ENCODE peak calls at places on chromosomes 5 and 9, in seven cellular contexts. One of them, this sample, is unnamed.

GRCh38 chr5:96254980-96255681 is 177.9 kb downstream of the PCSK1 start:
- DNase-seq in spleen: no peak
- DNase-seq in cardiac muscle cell: peak; percentile 95
- DNase-seq in H9: no peak
- DNase-seq in ovary: no peak
- DNase-seq in kidney: no peak
- DNase-seq in endodermal cell: no peak
- DNase-seq in this sample: no peak

GRCh38 chr5:138065102-138065501 is 18.7 kb upstream of the WNT8A start:
- DNase-seq in spleen: no peak
- DNase-seq in kidney: no peak
- DNase-seq in endodermal cell: peak; percentile 84
- DNase-seq in H9: peak; percentile 67
- DNase-seq in ovary: no peak
- DNase-seq in cardiac muscle cell: peak; percentile 31
- DNase-seq in this sample: no peak

GRCh38 chr5:109740329-109740728 is 50.6 kb downstream of the MAN2A1 start:
- DNase-seq in H9: peak; percentile 45
- DNase-seq in spleen: no peak
- DNase-seq in ovary: no peak
- DNase-seq in cardiac muscle cell: peak; percentile 11
- DNase-seq in kidney: peak; percentile 78
- DNase-seq in endodermal cell: peak; percentile 80
- DNase-seq in this sample: no peak

GRCh38 chr5:83927140-83927733 is 206.6 kb upstream of the HAPLN1 start:
- DNase-seq in ovary: no peak
- DNase-seq in H9: peak; percentile 84
- DNase-seq in spleen: no peak
- DNase-seq in kidney: peak; percentile 37
- DNase-seq in cardiac muscle cell: peak; percentile 86
- DNase-seq in endodermal cell: peak; percentile 97
- DNase-seq in this sample: peak; percentile 2

GRCh38 chr5:131536211-131536826 is 98.7 kb downstream of the RAPGEF6 start:
- DNase-seq in kidney: no peak
- DNase-seq in cardiac muscle cell: peak; percentile 38
- DNase-seq in H9: no peak
- DNase-seq in spleen: no peak
- DNase-seq in endodermal cell: no peak
- DNase-seq in ovary: no peak
- DNase-seq in this sample: no peak

GRCh38 chr9:6354072-6354686 is 26.0 kb downstream of the TPD52L3 start:
- DNase-seq in H9: peak; percentile 33
- DNase-seq in ovary: no peak
- DNase-seq in endodermal cell: peak; percentile 63
- DNase-seq in kidney: no peak
- DNase-seq in cardiac muscle cell: peak; percentile 85
- DNase-seq in spleen: no peak
- DNase-seq in this sample: peak; percentile 3

GRCh38 chr5:57232293-57233033 is 58.6 kb downstream of the GPBP1 start:
- DNase-seq in spleen: no peak
- DNase-seq in kidney: no peak
- DNase-seq in H9: no peak
- DNase-seq in cardiac muscle cell: no peak
- DNase-seq in endodermal cell: no peak
- DNase-seq in ovary: no peak
- DNase-seq in this sample: no peak

GRCh38 chr9:16221822-16222547 is 648.5 kb downstream of the BNC2 start:
- DNase-seq in spleen: no peak
- DNase-seq in ovary: no peak
- DNase-seq in kidney: no peak
- DNase-seq in endodermal cell: no peak
- DNase-seq in H9: no peak
- DNase-seq in cardiac muscle cell: peak; percentile 56
- DNase-seq in this sample: no peak

GRCh38 chr5:135810188-135810943 is 24.1 kb upstream of the SLC25A48 start:
- DNase-seq in endodermal cell: peak; percentile 23
- DNase-seq in kidney: no peak
- DNase-seq in cardiac muscle cell: peak; percentile 38
- DNase-seq in H9: no peak
- DNase-seq in spleen: no peak
- DNase-seq in ovary: no peak
- DNase-seq in this sample: no peak

GRCh38 chr5:168916266-168916665 is 337.1 kb upstream of the PANK3 start:
- DNase-seq in spleen: peak; percentile 83
- DNase-seq in endodermal cell: peak; percentile 83
- DNase-seq in kidney: peak; percentile 94
- DNase-seq in cardiac muscle cell: peak; percentile 17
- DNase-seq in ovary: peak; percentile 81
- DNase-seq in H9: peak; percentile 76
- DNase-seq in this sample: no peak

GRCh38 chr5:118199801-118200200 is 788.5 kb downstream of the DTWD2 start:
- DNase-seq in kidney: no peak
- DNase-seq in ovary: no peak
- DNase-seq in cardiac muscle cell: no peak
- DNase-seq in H9: no peak
- DNase-seq in endodermal cell: no peak
- DNase-seq in spleen: no peak
- DNase-seq in this sample: no peak

GRCh38 chr9:137880160-137880975 is 2.8 kb downstream of the CACNA1B start:
- DNase-seq in endodermal cell: no peak
- DNase-seq in spleen: no peak
- DNase-seq in H9: no peak
- DNase-seq in cardiac muscle cell: no peak
- DNase-seq in kidney: no peak
- DNase-seq in ovary: no peak
- DNase-seq in this sample: no peak

GRCh38 chr5:55226934-55227737 is at the start of gene MCIDAS:
- DNase-seq in ovary: peak; percentile 57
- DNase-seq in endodermal cell: peak; percentile 91
- DNase-seq in H9: peak; percentile 81
- DNase-seq in cardiac muscle cell: peak; percentile 30
- DNase-seq in spleen: peak; percentile 80
- DNase-seq in kidney: peak; percentile 83
- DNase-seq in this sample: peak; percentile 35

GRCh38 chr9:91162311-91162710 is 199.4 kb downstream of the AUH start:
- DNase-seq in endodermal cell: peak; percentile 35
- DNase-seq in cardiac muscle cell: no peak
- DNase-seq in H9: no peak
- DNase-seq in ovary: no peak
- DNase-seq in kidney: no peak
- DNase-seq in spleen: no peak
- DNase-seq in this sample: no peak

GRCh38 chr9:2837915-2838314 is 6.0 kb downstream of the PUM3 start:
- DNase-seq in kidney: no peak
- DNase-seq in ovary: no peak
- DNase-seq in spleen: no peak
- DNase-seq in endodermal cell: no peak
- DNase-seq in cardiac muscle cell: peak; percentile 59
- DNase-seq in H9: no peak
- DNase-seq in this sample: no peak

GRCh38 chr9:131112374-131113159 is 12.8 kb upstream of the NUP214 start:
- DNase-seq in cardiac muscle cell: no peak
- DNase-seq in H9: no peak
- DNase-seq in kidney: peak; percentile 84
- DNase-seq in endodermal cell: no peak
- DNase-seq in ovary: no peak
- DNase-seq in spleen: peak; percentile 48
- DNase-seq in this sample: no peak

GRCh38 chr9:89739531-89740315 is 134.9 kb downstream of the GADD45G start:
- DNase-seq in kidney: peak; percentile 54
- DNase-seq in endodermal cell: no peak
- DNase-seq in cardiac muscle cell: no peak
- DNase-seq in ovary: no peak
- DNase-seq in H9: no peak
- DNase-seq in spleen: no peak
- DNase-seq in this sample: no peak

GRCh38 chr5:180786398-180787005 is 16.1 kb downstream of the MGAT1 start:
- DNase-seq in spleen: peak; percentile 73
- DNase-seq in endodermal cell: peak; percentile 60
- DNase-seq in kidney: no peak
- DNase-seq in cardiac muscle cell: no peak
- DNase-seq in H9: no peak
- DNase-seq in ovary: no peak
- DNase-seq in this sample: no peak

GRCh38 chr5:180784497-180785097 is 18.0 kb downstream of the MGAT1 start:
- DNase-seq in endodermal cell: peak; percentile 89
- DNase-seq in ovary: peak; percentile 89
- DNase-seq in spleen: peak; percentile 91
- DNase-seq in kidney: peak; percentile 92
- DNase-seq in H9: peak; percentile 80
- DNase-seq in cardiac muscle cell: peak; percentile 88
- DNase-seq in this sample: peak; percentile 72

GRCh38 chr5:180785794-180786221 is 16.8 kb downstream of the MGAT1 start:
- DNase-seq in endodermal cell: peak; percentile 93
- DNase-seq in kidney: peak; percentile 66
- DNase-seq in spleen: peak; percentile 58
- DNase-seq in ovary: peak; percentile 72
- DNase-seq in H9: peak; percentile 88
- DNase-seq in cardiac muscle cell: peak; percentile 93
- DNase-seq in this sample: no peak

GRCh38 chr5:180787025-180787424 is 15.6 kb downstream of the MGAT1 start:
- DNase-seq in cardiac muscle cell: no peak
- DNase-seq in spleen: peak; percentile 72
- DNase-seq in endodermal cell: peak; percentile 61
- DNase-seq in kidney: no peak
- DNase-seq in H9: no peak
- DNase-seq in ovary: peak; percentile 56
- DNase-seq in this sample: no peak

DNA sequence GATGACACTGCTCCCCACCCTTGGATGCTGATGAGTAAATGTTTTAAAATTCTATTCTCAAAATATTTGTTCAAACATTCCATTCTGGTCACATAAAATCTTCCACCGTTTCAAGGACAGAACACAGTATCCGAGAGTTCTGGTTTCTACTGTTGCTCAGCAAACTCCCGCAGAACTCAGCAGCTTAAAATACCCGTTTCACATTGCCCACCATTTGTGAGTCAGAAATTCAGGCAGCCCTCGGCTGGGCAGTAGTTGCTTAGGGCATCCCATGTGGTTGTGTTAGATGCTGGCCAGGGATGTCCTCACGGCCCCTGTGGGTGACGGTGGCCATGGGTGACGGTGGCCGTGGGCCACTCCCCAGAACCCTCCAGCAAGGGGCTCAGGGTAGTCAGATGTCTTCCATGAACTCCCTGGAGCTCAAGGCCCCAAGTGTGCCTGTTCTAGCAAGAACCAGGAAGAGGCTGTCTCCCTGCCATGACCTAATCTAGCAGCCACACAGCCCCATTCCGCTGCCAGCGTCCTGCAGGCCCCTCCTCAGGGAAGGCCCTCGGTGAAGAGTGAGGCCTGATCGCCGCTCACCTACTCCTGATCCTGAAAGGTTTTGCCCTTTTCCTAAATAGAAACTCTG is 17.3 kb downstream of the MGAT1 start:
- DNase-seq in spleen: peak; percentile 75
- DNase-seq in H9: no peak
- DNase-seq in cardiac muscle cell: no peak
- DNase-seq in ovary: peak; percentile 66
- DNase-seq in kidney: peak; percentile 70
- DNase-seq in endodermal cell: no peak
- DNase-seq in this sample: no peak
- H3K27ac ChIP-seq in spleen: peak overlapping the region; percentile 77
- H3K27ac ChIP-seq in H9: no peak overlapping the region
- H3K27ac ChIP-seq in cardiac muscle cell: peak overlapping the region; percentile 68
- H3K27ac ChIP-seq in ovary: peak overlapping the region; percentile 73
- H3K27ac ChIP-seq in kidney: no peak overlapping the region
- H3K27ac ChIP-seq in endodermal cell: peak overlapping the region; percentile 97
- H3K27ac ChIP-seq in this sample: no peak overlapping the region

DNA sequence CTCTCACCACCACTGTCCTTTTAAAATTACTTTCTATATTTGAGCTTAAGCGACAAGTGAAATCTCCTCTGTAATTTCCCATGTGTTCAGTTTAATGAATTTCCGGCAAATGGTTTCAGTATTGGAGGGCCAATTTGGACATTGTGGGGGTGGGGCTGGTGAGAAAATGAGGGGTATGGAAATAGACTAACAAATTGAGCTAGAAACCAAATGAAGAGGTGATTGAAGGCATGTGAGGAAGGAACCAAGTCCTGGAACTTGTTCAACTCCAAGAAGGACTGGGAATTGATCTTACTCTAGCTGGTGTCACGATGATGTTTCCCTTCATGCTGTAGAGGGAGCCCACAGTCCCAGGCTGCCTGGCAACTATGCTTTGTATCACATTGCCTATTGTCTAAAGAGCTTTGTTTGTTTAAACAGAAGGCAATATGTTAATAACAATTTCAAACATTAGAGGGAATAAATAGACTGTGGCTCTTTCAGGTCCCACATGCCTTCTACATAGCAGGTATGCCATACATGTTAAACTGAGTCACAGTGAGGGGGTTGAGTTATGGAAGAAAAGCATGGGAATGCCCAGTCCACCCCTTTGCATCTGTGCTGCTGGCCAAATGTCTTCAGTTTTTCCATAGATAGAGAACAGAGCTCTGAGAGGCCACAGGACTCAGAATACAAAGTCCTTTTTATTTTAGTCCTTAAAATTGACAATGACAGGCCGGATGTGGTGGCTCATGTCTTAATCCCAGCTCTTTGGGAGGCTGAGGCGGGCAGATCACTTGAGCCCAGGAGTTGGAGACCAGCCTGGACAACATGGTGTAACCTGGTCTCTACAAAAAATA is 25.0 kb upstream of the MATR3 start:
- DNase-seq in cardiac muscle cell: no peak
- DNase-seq in endodermal cell: no peak
- DNase-seq in H9: no peak
- DNase-seq in spleen: no peak
- DNase-seq in ovary: no peak
- DNase-seq in kidney: no peak
- DNase-seq in this sample: no peak
- TF ChIP-seq CTCF in cardiac muscle cell: no peak
- TF ChIP-seq CTCF in endodermal cell: peak; percentile 56
- TF ChIP-seq CTCF in H9: peak; percentile 33
- TF ChIP-seq CTCF in spleen: no peak
- TF ChIP-seq CTCF in ovary: no peak
- TF ChIP-seq CTCF in kidney: no peak
- TF ChIP-seq CTCF in this sample: no peak

GRCh38 chr5:72308853-72309191 is 11.2 kb downstream of the MRPS27 start:
- DNase-seq in ovary: no peak
- DNase-seq in spleen: no peak
- DNase-seq in H9: no peak
- DNase-seq in endodermal cell: peak; percentile 48
- DNase-seq in cardiac muscle cell: no peak
- DNase-seq in kidney: no peak
- DNase-seq in this sample: no peak
- H3K27ac ChIP-seq in ovary: no peak overlapping the region
- H3K27ac ChIP-seq in spleen: peak overlapping the region; percentile 95
- H3K27ac ChIP-seq in H9: peak overlapping the region; percentile 22
- H3K27ac ChIP-seq in endodermal cell: peak overlapping the region; percentile 36
- H3K27ac ChIP-seq in cardiac muscle cell: peak overlapping the region; percentile 56
- H3K27ac ChIP-seq in kidney: no peak overlapping the region
- H3K27ac ChIP-seq in this sample: no peak overlapping the region

DNA sequence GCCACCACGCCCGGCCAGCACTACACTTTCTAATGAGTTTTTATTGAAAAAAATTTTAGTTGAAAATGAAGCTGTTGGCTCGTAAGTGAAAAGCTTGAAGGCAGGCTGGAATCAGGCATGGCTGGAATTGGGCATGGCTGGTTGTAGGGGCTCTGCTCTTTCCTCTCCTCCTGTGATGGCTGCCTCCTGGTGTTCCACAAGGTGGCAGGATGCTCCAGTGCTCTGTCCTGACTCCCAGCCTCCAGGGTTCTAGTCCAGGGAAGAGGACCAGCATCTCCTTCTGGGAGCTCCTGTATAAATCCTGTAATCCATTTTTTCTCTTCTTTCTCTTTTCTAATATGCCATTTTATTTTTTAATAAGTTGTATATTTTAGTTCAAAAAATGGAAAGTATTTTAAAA is 57.2 kb upstream of the DHFR start:
- DNase-seq in cardiac muscle cell: peak; percentile 49
- DNase-seq in endodermal cell: peak; percentile 85
- DNase-seq in H9: peak; percentile 67
- DNase-seq in spleen: no peak
- DNase-seq in kidney: no peak
- DNase-seq in ovary: no peak
- DNase-seq in this sample: no peak
- TF ChIP-seq CTCF in cardiac muscle cell: peak; percentile 45
- TF ChIP-seq CTCF in endodermal cell: peak; percentile 86
- TF ChIP-seq CTCF in H9: peak; percentile 81
- TF ChIP-seq CTCF in spleen: no peak
- TF ChIP-seq CTCF in kidney: peak; percentile 16
- TF ChIP-seq CTCF in ovary: no peak
- TF ChIP-seq CTCF in this sample: no peak

This sample was measured in CD4-positive, alpha-beta T cell.